ENCODE peak calls at places on chromosomes 5 and 9, in eight cellular contexts. M is H1, N is adipocyte, B is PC-3, O is skeletal muscle cell, L is suprapubic skin, J is spleen, S is choroid plexus epithelial cell. E is an unnamed sample.

GRCh38 chr9:19782005-19782404 is 6.8 kb downstream of the SLC24A2 start:
- DNase-seq in M (no peak), N (no peak), B (peak), O (no peak), L (no peak), J (no peak), S (peak), E (no peak)

GRCh38 chr9:122228906-122229837 is at the start of gene LHX6:
- DNase-seq in M (no peak), N (peak), B (peak), O (no peak), L (no peak), J (no peak), S (no peak), E (no peak)

GRCh38 chr5:176381979-176382378 is 6.4 kb downstream of the NOP16 start:
- DNase-seq in M (no peak), N (no peak), B (no peak), O (no peak), L (no peak), J (peak), S (no peak), E (no peak)

GRCh38 chr5:86679949-86680348 is 62.2 kb downstream of the COX7C start:
- DNase-seq in M (no peak), N (peak), B (no peak), O (no peak), L (no peak), J (no peak), S (no peak), E (no peak)

GRCh38 chr5:160887780-160888179 is 35.8 kb upstream of the ATP10B start:
- DNase-seq in M (no peak), N (no peak), B (no peak), O (no peak), L (no peak), J (no peak), S (no peak), E (peak)

GRCh38 chr5:10856646-10857332 is 95.8 kb upstream of the DAP start:
- DNase-seq in M (peak), N (peak), B (peak), O (peak), L (no peak), J (peak), S (peak), E (no peak)

GRCh38 chr5:129746884-129747283 is 1.0 kb upstream of the MINAR2 start:
- DNase-seq in M (no peak), N (peak), B (no peak), O (no peak), L (no peak), J (no peak), S (peak), E (no peak)

GRCh38 chr5:168974081-168974480 is 326.9 kb downstream of the SLIT3 start:
- DNase-seq in M (no peak), N (no peak), B (no peak), O (no peak), L (no peak), J (no peak), S (no peak), E (no peak)

GRCh38 chr9:4501147-4501507 is 10.9 kb downstream of the SLC1A1 start:
- DNase-seq in M (no peak), N (no peak), B (no peak), O (no peak), L (no peak), J (no peak), S (no peak), E (no peak)

GRCh38 chr9:3337515-3337914 is 188.3 kb downstream of the RFX3 start:
- DNase-seq in M (no peak), N (peak), B (peak), O (peak), L (no peak), J (no peak), S (peak), E (no peak)

GRCh38 chr9:13110766-13111400 is 168.6 kb downstream of the MPDZ start:
- DNase-seq in M (no peak), N (no peak), B (no peak), O (peak), L (no peak), J (no peak), S (peak), E (no peak)

GRCh38 chr5:145245354-145245753 is 589.8 kb downstream of the PRELID2 start:
- DNase-seq in M (no peak), N (peak), B (no peak), O (no peak), L (no peak), J (no peak), S (peak), E (no peak)

GRCh38 chr5:139964994-139965565 is 78.0 kb downstream of the NRG2 start:
- DNase-seq in M (no peak), N (no peak), B (no peak), O (no peak), L (no peak), J (no peak), S (no peak), E (no peak)

GRCh38 chr9:128072144-128073021 is 4.4 kb downstream of the SLC25A25 start:
- DNase-seq in M (no peak), N (peak), B (peak), O (peak), L (peak), J (no peak), S (peak), E (no peak)

GRCh38 chr5:56852228-56853000 is 37.1 kb downstream of the MAP3K1 start:
- DNase-seq in M (no peak), N (peak), B (no peak), O (no peak), L (no peak), J (no peak), S (peak), E (no peak)

GRCh38 chr9:95096807-95097206 is 220.7 kb downstream of the FANCC start:
- DNase-seq in M (no peak), N (no peak), B (no peak), O (no peak), L (no peak), J (no peak), S (no peak), E (no peak)

GRCh38 chr5:124870070-124870469 is 123.6 kb upstream of the ZNF608 start:
- DNase-seq in M (no peak), N (no peak), B (no peak), O (no peak), L (no peak), J (no peak), S (no peak), E (no peak)

GRCh38 chr9:82130331-82131042 is 141.9 kb downstream of the SPATA31D1 start:
- DNase-seq in M (no peak), N (no peak), B (no peak), O (no peak), L (no peak), J (peak), S (no peak), E (no peak)

GRCh38 chr5:6716634-6717149 is 3.5 kb downstream of the TENT4A start:
- DNase-seq in M (no peak), N (no peak), B (no peak), O (no peak), L (no peak), J (no peak), S (no peak), E (no peak)

GRCh38 chr9:105647595-105648349 is 14.5 kb upstream of the TAL2 start:
- DNase-seq in M (no peak), N (no peak), B (no peak), O (no peak), L (no peak), J (no peak), S (no peak), E (peak)

GRCh38 chr5:68159251-68159951 is 56.2 kb upstream of the PIK3R1 start:
- DNase-seq in M (no peak), N (no peak), B (no peak), O (no peak), L (no peak), J (no peak), S (no peak), E (no peak)

GRCh38 chr5:63959177-63959982 is 2.9 kb downstream of the HTR1A start:
- DNase-seq in M (peak), N (no peak), B (peak), O (no peak), L (no peak), J (peak), S (no peak), E (no peak)

GRCh38 chr5:156326718-156327259 is at the start of gene SGCD:
- DNase-seq in M (peak), N (peak), B (no peak), O (peak), L (peak), J (no peak), S (peak), E (no peak)

GRCh38 chr5:156329197-156329611 is 2.2 kb downstream of the SGCD start:
- DNase-seq in M (no peak), N (peak), B (no peak), O (peak), L (no peak), J (no peak), S (no peak), E (no peak)

GRCh38 chr5:156328766-156329165 is 1.8 kb downstream of the SGCD start:
- DNase-seq in M (no peak), N (peak), B (no peak), O (no peak), L (no peak), J (no peak), S (no peak), E (no peak)

GRCh38 chr5:156327306-156327705 is 342 bp downstream of the SGCD start:
- DNase-seq in M (no peak), N (peak), B (no peak), O (no peak), L (no peak), J (no peak), S (no peak), E (no peak)

GRCh38 chr5:156328176-156328575 is 1.2 kb downstream of the SGCD start:
- DNase-seq in M (no peak), N (peak), B (no peak), O (no peak), L (no peak), J (no peak), S (no peak), E (no peak)
- H3K4me3 ChIP-seq in M (no peak), N (peak), B (no peak), O (peak), L (peak), J (no peak), S (no peak), E (no peak)

GRCh38 chr9:93461414-93461743 is 8.0 kb upstream of the FAM120AOS start:
- DNase-seq in M (no peak), N (no peak), B (no peak), O (no peak), L (no peak), J (no peak), S (no peak), E (no peak)

GRCh38 chr9:93459432-93459847 is 6.1 kb upstream of the FAM120AOS start:
- DNase-seq in M (no peak), N (no peak), B (no peak), O (no peak), L (no peak), J (no peak), S (no peak), E (no peak)

GRCh38 chr9:93461810-93462209 is 8.4 kb upstream of the FAM120AOS start:
- DNase-seq in M (no peak), N (peak), B (no peak), O (no peak), L (no peak), J (no peak), S (no peak), E (no peak)

GRCh38 chr9:93458702-93459101 is 5.3 kb upstream of the FAM120AOS start:
- DNase-seq in M (no peak), N (peak), B (no peak), O (no peak), L (no peak), J (no peak), S (peak), E (no peak)

DNA sequence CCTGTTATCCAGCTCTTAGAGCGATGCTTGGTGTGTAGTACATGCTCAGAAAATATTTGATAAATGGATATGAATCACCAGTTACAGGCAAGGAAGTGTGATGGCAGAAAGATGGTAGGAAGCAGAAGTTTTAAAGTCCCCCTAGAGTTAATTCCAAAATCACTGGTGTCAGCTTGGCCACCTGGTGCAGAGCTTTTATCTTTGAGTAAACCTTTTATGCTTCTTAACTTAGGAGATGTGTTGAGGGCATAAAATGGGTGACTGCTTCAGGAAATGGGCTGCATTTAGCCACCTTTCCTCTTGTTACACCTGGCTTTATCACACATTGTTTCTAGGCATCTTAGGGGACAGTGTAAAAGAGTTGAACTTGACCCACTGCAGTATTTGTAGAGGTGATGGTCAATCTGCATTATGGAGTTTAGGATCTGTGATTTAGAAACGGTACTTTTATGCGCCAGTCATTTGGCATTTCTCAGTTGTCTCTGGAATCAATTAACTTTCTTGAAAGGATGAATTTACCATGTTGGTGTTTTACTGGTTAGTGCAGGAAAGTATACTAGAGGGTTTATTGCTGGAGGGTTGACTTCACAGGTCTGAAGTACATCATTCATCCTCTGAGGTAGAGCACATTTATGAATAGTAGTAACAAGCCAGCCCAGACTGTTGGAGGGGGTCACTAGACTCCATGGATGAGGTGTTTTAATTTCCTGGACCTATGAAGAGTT is 7.5 kb upstream of the FAM120AOS start:
- DNase-seq in M (no peak), N (no peak), B (no peak), O (no peak), L (no peak), J (no peak), S (no peak), E (no peak)
- H3K4me3 ChIP-seq in M (no peak), N (no peak), B (no peak), O (no peak), L (no peak), J (no peak), S (no peak), E (no peak)

GRCh38 chr9:136118367-136119258 is at the start of gene TMEM250:
- DNase-seq in M (peak), N (peak), B (peak), O (peak), L (peak), J (peak), S (peak), E (peak)
- H3K4me3 ChIP-seq in M (peak), N (peak), B (peak), O (peak), L (peak), J (peak), S (peak), E (peak)

GRCh38 chr5:153081385-153081784 is 409.1 kb upstream of the GRIA1 start:
- DNase-seq in M (no peak), N (no peak), B (peak), O (peak), L (no peak), J (no peak), S (no peak), E (no peak)

GRCh38 chr5:153084476-153084875 is 406.0 kb upstream of the GRIA1 start:
- DNase-seq in M (no peak), N (no peak), B (no peak), O (no peak), L (no peak), J (no peak), S (no peak), E (no peak)

DNA sequence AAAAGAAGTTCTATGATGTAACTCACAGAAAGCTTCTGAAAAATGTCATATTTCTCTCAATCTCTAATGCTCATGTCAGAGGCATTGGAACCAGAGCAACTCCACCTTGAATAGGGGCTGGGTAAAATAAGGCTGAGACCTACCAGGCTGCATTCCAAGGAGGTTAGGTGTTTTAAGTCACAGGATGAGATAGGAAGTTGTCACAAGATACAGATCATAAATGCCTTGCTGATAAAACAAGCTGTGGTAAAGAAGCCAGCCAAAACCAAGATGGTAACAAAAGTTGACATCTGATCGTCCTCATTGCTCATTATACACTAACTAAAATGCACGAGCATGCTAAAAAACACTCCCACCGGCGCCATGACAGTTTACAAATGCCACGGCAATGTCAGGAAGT is 411.1 kb upstream of the GRIA1 start:
- DNase-seq in M (no peak), N (no peak), B (peak), O (no peak), L (no peak), J (no peak), S (no peak), E (no peak)
- H3K4me3 ChIP-seq in M (no peak), N (no peak), B (no peak), O (no peak), L (no peak), J (no peak), S (no peak), E (no peak)

GRCh38 chr9:33750307-33750838 is 45.0 kb upstream of the PRSS3 start:
- DNase-seq in M (no peak), N (peak), B (peak), O (no peak), L (no peak), J (no peak), S (peak), E (peak)
- H3K4me3 ChIP-seq in M (no peak), N (peak), B (peak), O (peak), L (peak), J (no peak), S (peak), E (peak)

DNA sequence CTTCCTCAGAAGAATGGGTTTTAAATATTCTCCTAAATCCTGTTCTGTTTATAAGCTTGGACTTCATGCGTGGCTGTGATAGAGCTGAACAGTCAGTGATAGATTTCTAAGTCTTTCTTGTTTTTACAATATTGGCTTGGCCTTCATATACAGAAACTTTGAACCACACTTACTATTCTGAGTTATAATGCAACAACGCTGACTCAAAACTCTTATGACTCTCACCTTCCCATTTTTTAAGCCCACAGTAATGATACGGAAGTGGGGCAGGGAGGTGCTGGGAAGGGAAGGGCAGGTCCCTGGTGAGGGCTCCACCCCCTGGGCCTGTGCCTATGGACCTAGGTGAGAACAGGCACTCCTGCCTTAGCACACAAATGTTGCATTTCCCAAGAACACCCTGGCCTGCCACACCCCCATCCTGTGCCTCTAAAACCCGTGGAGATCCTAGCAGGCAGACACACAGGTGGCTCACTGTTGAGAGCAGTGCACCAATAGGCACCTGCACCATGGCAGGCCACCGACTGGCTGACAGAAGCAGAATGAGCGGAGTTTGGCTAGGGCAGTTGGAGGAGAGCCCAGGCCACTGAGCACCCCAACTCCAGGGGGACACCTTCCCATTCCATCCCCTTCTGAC is 376.7 kb downstream of the GABRG2 start:
- DNase-seq in M (no peak), N (no peak), B (no peak), O (no peak), L (no peak), J (peak), S (no peak), E (no peak)
- H3K4me3 ChIP-seq in M (no peak), N (no peak), B (no peak), O (no peak), L (no peak), J (no peak), S (no peak), E (no peak)